ENCODE peak calls at places on chromosomes 2 and 18, in eight cellular contexts. G is A549, D is ascending aorta, V is kidney epithelial cell, J is adrenal gland, T is fibroblast of lung, L is sigmoid colon, Q is left ventricle myocardium inferior. O is an unnamed sample.

GRCh38 chr18:71630686-71631085 is 913.5 kb downstream of the CBLN2 start:
- DNase-seq in G (no peak), D (no peak), V (no peak), J (no peak), T (peak; percentile 54), L (no peak), Q (no peak), O (no peak)

GRCh38 chr2:47079515-47080412 is 75.3 kb downstream of the STPG4 start:
- DNase-seq in G (no peak), D (no peak), V (no peak), J (peak; percentile 51), T (no peak), L (no peak), Q (no peak), O (no peak)

GRCh38 chr18:11497585-11497984 is 111.8 kb upstream of the SLC35G4 start:
- DNase-seq in G (no peak), D (no peak), V (no peak), J (no peak), T (peak; percentile 15), L (no peak), Q (no peak), O (no peak)

GRCh38 chr2:164314148-164314547 is 307.1 kb downstream of the GRB14 start:
- DNase-seq in G (no peak), D (no peak), V (no peak), J (peak; percentile 18), T (peak; percentile 58), L (no peak), Q (no peak), O (peak; percentile 16)

GRCh38 chr18:45730832-45731545 is 7.0 kb downstream of the SLC14A1 start:
- DNase-seq in G (peak; percentile 18), D (no peak), V (peak; percentile 50), J (no peak), T (peak; percentile 89), L (no peak), Q (no peak), O (peak; percentile 70)

GRCh38 chr2:206392118-206392517 is 51.2 kb upstream of the ADAM23 start:
- DNase-seq in G (peak; percentile 59), D (no peak), V (no peak), J (peak; percentile 49), T (peak; percentile 41), L (no peak), Q (no peak), O (no peak)

GRCh38 chr2:216622526-216622925 is 10.7 kb upstream of the IGFBP2 start:
- DNase-seq in G (no peak), D (no peak), V (no peak), J (no peak), T (no peak), L (no peak), Q (no peak), O (no peak)

GRCh38 chr2:69704446-69704845 is 37.5 kb upstream of the ANXA4 start:
- DNase-seq in G (no peak), D (no peak), V (no peak), J (no peak), T (no peak), L (no peak), Q (no peak), O (no peak)

GRCh38 chr2:94871226-94872087 is at the start of gene TEKT4:
- DNase-seq in G (no peak), D (no peak), V (peak; percentile 21), J (no peak), T (peak; percentile 12), L (no peak), Q (peak; percentile 10), O (no peak)

GRCh38 chr2:1976725-1977416 is 232.6 kb upstream of the PXDN start:
- DNase-seq in G (no peak), D (no peak), V (no peak), J (no peak), T (peak; percentile 37), L (peak; percentile 30), Q (no peak), O (no peak)

GRCh38 chr2:157227592-157227991 is 29.9 kb upstream of the GALNT5 start:
- DNase-seq in G (no peak), D (no peak), V (no peak), J (no peak), T (no peak), L (no peak), Q (no peak), O (no peak)

GRCh38 chr2:56229397-56230060 is 45.7 kb downstream of the CCDC85A start:
- DNase-seq in G (no peak), D (no peak), V (no peak), J (no peak), T (no peak), L (no peak), Q (no peak), O (no peak)

GRCh38 chr2:10038716-10039115 is 4.6 kb upstream of the KLF11 start:
- DNase-seq in G (no peak), D (no peak), V (no peak), J (no peak), T (no peak), L (no peak), Q (no peak), O (no peak)

GRCh38 chr2:53452957-53453748 is 314.5 kb upstream of the CHAC2 start:
- DNase-seq in G (no peak), D (no peak), V (no peak), J (peak; percentile 74), T (peak; percentile 16), L (no peak), Q (peak; percentile 26), O (no peak)

GRCh38 chr2:127621981-127622431 is 23.9 kb upstream of the GPR17 start:
- DNase-seq in G (no peak), D (no peak), V (no peak), J (no peak), T (no peak), L (peak; percentile 55), Q (no peak), O (no peak)

GRCh38 chr2:56107486-56107885 is 76.3 kb upstream of the CCDC85A start:
- DNase-seq in G (no peak), D (no peak), V (no peak), J (no peak), T (no peak), L (no peak), Q (no peak), O (no peak)

GRCh38 chr2:240143801-240144648 is 3.6 kb upstream of the OTOS start:
- DNase-seq in G (peak; percentile 79), D (no peak), V (no peak), J (peak; percentile 71), T (peak; percentile 24), L (peak; percentile 82), Q (peak; percentile 67), O (no peak)

GRCh38 chr18:44957440-44957839 is 276.8 kb downstream of the SETBP1 start:
- DNase-seq in G (no peak), D (no peak), V (no peak), J (no peak), T (no peak), L (no peak), Q (no peak), O (no peak)

GRCh38 chr2:63870679-63871078 is 29.0 kb downstream of the UGP2 start:
- DNase-seq in G (peak; percentile 6), D (no peak), V (no peak), J (no peak), T (no peak), L (no peak), Q (no peak), O (no peak)

GRCh38 chr2:234001380-234001993 is 49.0 kb upstream of the SPP2 start:
- DNase-seq in G (no peak), D (no peak), V (no peak), J (no peak), T (no peak), L (no peak), Q (no peak), O (no peak)

GRCh38 chr2:3345621-3346020 is 32.0 kb downstream of the EIPR1 start:
- DNase-seq in G (no peak), D (no peak), V (no peak), J (no peak), T (no peak), L (no peak), Q (no peak), O (no peak)
- H3K4me3 ChIP-seq in G (no peak overlapping the region), D (no peak overlapping the region), V (no peak overlapping the region), J (no peak overlapping the region), T (no peak overlapping the region), L (no peak overlapping the region), Q (no peak overlapping the region), O (no peak overlapping the region)

GRCh38 chr2:214830794-214831346 is 21.4 kb upstream of the BARD1 start:
- DNase-seq in G (no peak), D (no peak), V (no peak), J (no peak), T (peak; percentile 14), L (no peak), Q (no peak), O (no peak)
- TF ChIP-seq CTCF in G (peak; percentile 21), D (no peak), V (peak; percentile 25), J (peak; percentile 22), T (peak; percentile 47), L (no peak), Q (peak; percentile 54), O (peak; percentile 37)

DNA sequence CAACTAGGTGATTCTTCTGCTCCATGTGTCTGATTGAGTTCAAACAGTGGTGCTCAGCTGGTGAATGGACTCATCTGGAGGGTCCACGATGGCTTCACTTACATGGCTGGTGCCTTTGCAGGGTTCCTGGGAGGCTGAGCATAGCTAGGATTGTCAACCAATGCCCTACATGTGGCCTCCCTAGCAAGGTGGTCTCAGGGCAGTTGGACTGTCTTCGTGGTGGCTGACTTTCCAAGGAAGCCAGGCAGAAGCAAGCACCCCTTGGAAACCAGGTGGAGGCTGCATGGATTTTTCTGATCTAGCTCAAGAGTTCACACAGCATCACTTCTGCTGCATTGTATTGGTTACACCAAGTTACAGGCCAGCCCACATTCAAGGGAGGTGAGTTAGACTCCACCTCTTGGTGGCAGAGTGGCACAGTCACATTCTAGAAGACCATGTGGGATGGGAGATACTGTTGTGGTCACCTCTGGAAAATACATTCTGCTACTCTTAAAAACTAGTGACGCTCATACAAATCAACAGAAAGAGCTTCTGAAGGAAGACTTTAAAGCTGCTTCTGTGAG is 6.9 kb downstream of the IL1R2 start:
- DNase-seq in G (peak; percentile 17), D (no peak), V (no peak), J (no peak), T (no peak), L (no peak), Q (no peak), O (no peak)
- H3K4me3 ChIP-seq in G (no peak overlapping the region), D (no peak overlapping the region), V (no peak overlapping the region), J (no peak overlapping the region), T (no peak overlapping the region), L (no peak overlapping the region), Q (no peak overlapping the region), O (no peak overlapping the region)

DNA sequence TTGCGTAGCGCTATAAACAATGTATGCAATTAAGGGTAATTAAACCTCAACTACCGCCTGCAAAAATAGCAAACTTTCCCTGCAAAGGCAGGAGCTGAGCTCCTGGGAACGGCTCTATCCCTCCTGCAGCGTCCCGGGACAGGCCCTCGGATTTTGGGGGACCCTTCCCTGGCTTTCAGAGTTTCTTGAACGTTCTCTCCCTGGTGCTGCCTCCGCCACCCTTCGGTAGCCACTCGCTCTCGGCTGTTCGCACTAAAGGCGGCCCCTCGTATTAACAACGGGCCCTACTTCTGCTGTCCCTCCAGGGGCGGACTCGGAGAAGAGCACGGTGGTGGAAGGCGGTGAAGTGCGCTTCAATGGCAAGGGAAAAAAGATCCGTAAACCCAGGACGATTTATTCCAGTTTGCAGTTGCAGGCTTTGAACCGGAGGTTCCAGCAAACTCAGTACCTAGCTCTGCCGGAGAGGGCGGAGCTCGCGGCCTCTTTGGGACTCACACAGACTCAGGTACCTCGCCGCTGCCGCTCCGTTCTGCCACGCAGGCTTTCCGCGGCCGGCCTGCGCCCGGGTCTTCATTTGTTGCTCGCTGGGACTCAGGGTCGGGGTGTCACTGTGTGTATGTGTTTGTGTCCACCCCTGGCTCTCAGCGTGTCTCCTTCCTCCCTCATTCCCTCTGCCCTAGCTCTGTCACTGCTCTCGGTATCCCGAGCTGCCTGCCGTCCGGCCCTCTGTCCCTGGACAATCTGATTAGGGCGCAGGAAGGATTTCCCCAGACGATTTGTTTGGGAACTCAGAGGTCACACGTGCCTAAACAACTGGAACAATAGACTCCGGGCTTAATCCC is 1.3 kb downstream of the DLX1 start:
- DNase-seq in G (no peak), D (no peak), V (no peak), J (no peak), T (no peak), L (no peak), Q (no peak), O (no peak)
- TF ChIP-seq CTCF in G (no peak), D (no peak), V (peak; percentile 6), J (no peak), T (no peak), L (no peak), Q (no peak), O (peak; percentile 22)